ENCODE peak calls at places on chromosomes 7 and 10, in ten cellular contexts. F is transverse colon, K is upper lobe of left lung, E is breast epithelium, C is prostate gland, S is suprapubic skin, Z is HCT116, M is sigmoid colon, R is stomach, J is GM12891. P is an unnamed sample.

GRCh38 chr10:87646192-87646909 is 13.3 kb upstream of the PAPSS2 start:
- DNase-seq in J (no peak), F (no peak), S (no peak), C (no peak), M (no peak), K (no peak), Z (no peak), R (no peak), E (no peak), P (no peak)

GRCh38 chr7:25846722-25847121 is 305.3 kb upstream of the NFE2L3 start:
- DNase-seq in S (no peak), M (peak; percentile 92), E (no peak), Z (no peak), J (no peak), F (peak; percentile 56), C (peak; percentile 58), K (peak; percentile 45), R (peak; percentile 42), P (no peak)

GRCh38 chr10:88292185-88292514 is 291.0 kb downstream of the RNLS start:
- DNase-seq in S (no peak), Z (no peak), F (no peak), M (no peak), J (no peak), E (no peak), R (no peak), C (no peak), K (no peak), P (no peak)

GRCh38 chr7:108463613-108464012 is 7.4 kb upstream of the NRCAM start:
- DNase-seq in F (no peak), M (no peak), K (no peak), C (no peak), R (no peak), E (no peak), S (no peak), Z (no peak), J (no peak), P (no peak)

GRCh38 chr10:90588222-90588621 is 269.6 kb downstream of the HTR7 start:
- DNase-seq in J (no peak), F (no peak), R (no peak), E (no peak), S (no peak), C (no peak), M (no peak), Z (no peak), K (no peak), P (no peak)

GRCh38 chr10:21526952-21527633 is 1.6 kb upstream of the SKIDA1 start:
- DNase-seq in M (peak; percentile 83), C (peak; percentile 61), R (peak; percentile 54), Z (no peak), E (peak; percentile 64), S (no peak), F (peak; percentile 69), J (no peak), K (peak; percentile 66), P (peak; percentile 39)

GRCh38 chr10:98170249-98171117 is 36.0 kb downstream of the R3HCC1L start:
- DNase-seq in C (peak; percentile 49), S (no peak), R (peak; percentile 44), Z (peak; percentile 40), F (peak; percentile 38), J (no peak), E (no peak), M (no peak), K (peak; percentile 31), P (no peak)

GRCh38 chr10:106560925-106561640 is 603.4 kb downstream of the SORCS1 start:
- DNase-seq in K (no peak), M (no peak), Z (no peak), E (no peak), C (no peak), F (no peak), J (no peak), S (no peak), R (no peak), P (no peak)

GRCh38 chr7:65251851-65252620 is 121.6 kb upstream of the ZNF92 start:
- DNase-seq in J (no peak), C (peak; percentile 14), S (no peak), F (no peak), R (peak; percentile 56), E (peak; percentile 62), Z (peak; percentile 71), K (peak; percentile 87), M (peak; percentile 61), P (no peak)
- TF ChIP-seq POLR2AphosphoS5 in J (no peak), C (no peak), S (no peak), F (no peak), R (no peak), E (no peak), Z (peak; percentile 45), K (no peak), M (no peak), P (no peak)

DNA sequence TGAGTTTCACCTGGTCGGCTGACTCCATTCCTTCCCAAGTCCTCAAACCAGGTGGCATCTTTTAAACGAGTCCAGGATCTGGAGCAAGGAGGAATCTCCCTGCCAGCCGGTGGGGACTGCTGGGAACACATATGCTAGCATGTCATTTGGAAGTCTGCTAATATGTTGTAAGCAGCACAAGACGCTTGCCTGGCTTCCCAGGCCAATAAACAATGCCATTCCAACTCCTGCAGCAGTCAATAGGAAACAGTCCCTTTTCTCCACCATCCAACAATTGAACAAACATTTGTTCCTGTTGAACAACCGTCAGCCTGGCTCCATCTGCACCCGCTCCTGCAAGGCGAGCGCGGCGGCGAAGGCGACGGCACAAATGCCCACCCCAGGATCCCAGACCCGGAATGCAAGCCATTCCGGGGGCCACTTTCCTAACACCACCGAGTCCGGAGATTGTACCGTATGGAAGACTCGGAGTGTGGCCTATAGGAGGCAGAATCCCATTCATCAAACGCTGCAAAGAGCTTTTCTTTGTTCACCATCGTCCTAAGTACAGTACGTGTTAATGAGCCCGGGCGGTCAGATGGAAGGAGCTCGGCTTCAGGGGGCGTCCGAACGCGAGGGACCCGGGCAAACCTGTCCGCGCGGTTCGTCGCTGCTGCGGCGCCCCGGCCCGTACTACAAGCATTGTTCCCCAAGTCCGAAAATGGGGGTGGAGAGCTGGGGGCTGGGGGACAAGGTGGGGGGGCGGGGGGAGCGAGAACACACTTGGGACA is 1.6 kb downstream of the FAM53B start:
- DNase-seq in E (no peak), M (peak; percentile 78), S (no peak), R (no peak), C (no peak), F (no peak), K (no peak), Z (no peak), J (no peak), P (no peak)
- TF ChIP-seq POLR2A in E (no peak), M (no peak), S (no peak), R (no peak), C (no peak), F (no peak), K (no peak), Z (no peak), J (no peak), P (no peak)

GRCh38 chr7:101608772-101609713 is 20.1 kb downstream of the MYL10 start:
- DNase-seq in J (no peak), C (peak; percentile 88), E (peak; percentile 79), K (peak; percentile 79), Z (no peak), F (peak; percentile 78), R (peak; percentile 91), S (no peak), M (no peak), P (no peak)

GRCh38 chr7:101604331-101604933 is 24.7 kb downstream of the MYL10 start:
- DNase-seq in E (no peak), S (no peak), R (no peak), K (no peak), M (no peak), C (no peak), J (no peak), Z (no peak), F (no peak), P (no peak)

GRCh38 chr7:101602484-101603241 is 26.4 kb downstream of the MYL10 start:
- DNase-seq in K (peak; percentile 76), M (peak; percentile 79), S (no peak), J (peak; percentile 83), R (peak; percentile 84), C (peak; percentile 72), Z (peak; percentile 59), F (peak; percentile 83), E (peak; percentile 64), P (peak; percentile 61)

GRCh38 chr7:101606176-101606923 is 22.7 kb downstream of the MYL10 start:
- DNase-seq in J (no peak), F (no peak), C (no peak), R (no peak), Z (no peak), S (no peak), E (no peak), M (no peak), K (no peak), P (no peak)

GRCh38 chr7:101605611-101606010 is 23.5 kb downstream of the MYL10 start:
- DNase-seq in E (no peak), C (no peak), J (no peak), R (no peak), S (no peak), F (no peak), Z (no peak), M (no peak), K (no peak), P (no peak)
- TF ChIP-seq POLR2AphosphoS5 in E (no peak), C (no peak), J (no peak), R (no peak), S (no peak), F (no peak), Z (no peak), M (no peak), K (no peak), P (no peak)

GRCh38 chr7:23473848-23474097 is 3.5 kb upstream of the IGF2BP3 start:
- DNase-seq in F (no peak), E (no peak), Z (no peak), M (no peak), J (no peak), S (no peak), K (no peak), R (no peak), C (no peak), P (no peak)

GRCh38 chr7:23472974-23473847 is 2.9 kb upstream of the IGF2BP3 start:
- DNase-seq in K (no peak), Z (no peak), F (no peak), R (no peak), M (no peak), J (no peak), E (no peak), C (no peak), S (no peak), P (no peak)

GRCh38 chr7:23474829-23475578 is 4.7 kb upstream of the IGF2BP3 start:
- DNase-seq in M (no peak), K (no peak), J (no peak), E (no peak), C (no peak), Z (no peak), S (no peak), R (no peak), F (no peak), P (no peak)

GRCh38 chr7:23475579-23475844 is 5.2 kb upstream of the IGF2BP3 start:
- DNase-seq in M (no peak), R (no peak), K (no peak), J (no peak), C (no peak), E (no peak), Z (no peak), F (no peak), S (no peak), P (no peak)

DNA sequence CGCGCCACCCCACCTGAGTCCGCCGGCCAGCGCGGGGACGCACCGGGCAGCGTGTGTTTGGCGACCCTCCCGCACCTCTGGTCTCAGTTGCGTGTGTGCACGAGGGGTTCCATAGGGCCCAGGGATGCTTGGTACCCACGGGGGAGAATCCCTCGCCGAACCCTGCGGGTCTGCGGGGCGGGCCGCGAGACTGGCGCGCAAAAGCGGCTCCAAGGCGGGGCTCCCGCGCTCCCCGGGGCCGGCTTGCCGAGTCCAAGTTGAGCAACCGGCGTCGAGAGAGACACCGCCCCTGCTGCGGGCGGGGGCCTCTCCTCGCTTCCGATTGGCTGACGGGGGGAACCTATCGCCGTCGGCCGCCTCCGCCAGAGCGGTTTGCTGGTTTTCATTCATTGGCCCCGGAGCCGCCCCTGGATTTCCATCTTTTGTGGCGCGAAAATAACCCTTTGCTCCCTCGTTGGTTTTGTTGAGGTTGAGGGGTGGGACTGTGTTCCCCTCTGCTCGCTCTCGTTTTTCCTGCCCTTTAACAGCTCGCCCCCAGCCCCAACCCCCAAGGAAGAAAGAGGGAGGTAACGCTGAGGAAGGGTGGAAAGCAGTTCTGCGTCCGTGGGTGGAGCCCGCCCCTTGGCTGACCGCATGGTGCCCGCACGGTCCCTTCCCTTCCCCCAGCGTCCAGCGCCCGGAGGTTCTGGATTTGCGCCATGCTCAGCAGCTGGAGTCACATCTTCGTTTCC is 4.0 kb upstream of the IGF2BP3 start:
- DNase-seq in S (no peak), R (peak; percentile 60), F (peak; percentile 77), M (peak; percentile 81), Z (peak; percentile 90), K (peak; percentile 71), J (peak; percentile 72), C (no peak), E (no peak), P (peak; percentile 81)
- TF ChIP-seq POLR2A in S (no peak), R (no peak), F (no peak), M (no peak), Z (peak; percentile 55), K (no peak), J (peak; percentile 67), C (no peak), E (no peak), P (peak; percentile 90)